ENCODE peak calls at places on chromosomes 6 and 20, in six cellular contexts. N is choroid plexus epithelial cell, B is heart left ventricle, K is endothelial cell, L is RWPE2, V is GM12865. U is an unnamed sample.

GRCh38 chr6:56450882-56451739 is 191.6 kb downstream of the DST start:
- DNase-seq in N (peak), B (peak), K (no peak), L (no peak), V (no peak), U (no peak)

GRCh38 chr20:21183722-21184121 is 57.8 kb downstream of the KIZ start:
- DNase-seq in N (no peak), B (no peak), K (no peak), L (no peak), V (no peak), U (no peak)

GRCh38 chr6:72595812-72596211 is 26.1 kb upstream of the KCNQ5 start:
- DNase-seq in N (no peak), B (no peak), K (no peak), L (no peak), V (peak), U (no peak)

GRCh38 chr6:118722820-118723526 is 71.6 kb upstream of the CEP85L start:
- DNase-seq in N (no peak), B (no peak), K (no peak), L (no peak), V (no peak), U (no peak)

GRCh38 chr6:152952045-152952444 is 30.8 kb downstream of the FBXO5 start:
- DNase-seq in N (peak), B (no peak), K (no peak), L (no peak), V (no peak), U (no peak)

GRCh38 chr6:43499028-43499815 is 10.9 kb downstream of the LRRC73 start:
- DNase-seq in N (peak), B (peak), K (no peak), L (no peak), V (no peak), U (no peak)

GRCh38 chr6:7993952-7994351 is 70.2 kb downstream of the BLOC1S5 start:
- DNase-seq in N (no peak), B (no peak), K (no peak), L (no peak), V (peak), U (no peak)

GRCh38 chr6:163085861-163086562 is 328.5 kb upstream of the QKI start:
- DNase-seq in N (no peak), B (no peak), K (no peak), L (no peak), V (no peak), U (no peak)

GRCh38 chr6:3561745-3562144 is 104.9 kb upstream of the SLC22A23 start:
- DNase-seq in N (peak), B (no peak), K (peak), L (no peak), V (peak), U (no peak)

GRCh38 chr20:9407805-9408421 is 106.5 kb upstream of the LAMP5 start:
- DNase-seq in N (peak), B (peak), K (peak), L (no peak), V (peak), U (peak)

GRCh38 chr20:15584507-15584906 is 988.7 kb downstream of the KIF16B start:
- DNase-seq in N (no peak), B (no peak), K (no peak), L (no peak), V (no peak), U (no peak)

GRCh38 chr6:29748391-29749352 is 25.4 kb downstream of the HLA-F start:
- DNase-seq in N (peak), B (peak), K (peak), L (peak), V (peak), U (peak)

GRCh38 chr6:136753624-136754023 is 38.7 kb downstream of the MAP3K5 start:
- DNase-seq in N (no peak), B (no peak), K (no peak), L (no peak), V (peak), U (no peak)

GRCh38 chr6:113732384-113732966 is 124.7 kb upstream of the MARCKS start:
- DNase-seq in N (peak), B (peak), K (no peak), L (no peak), V (no peak), U (no peak)

GRCh38 chr6:80939936-80940335 is 812.5 kb downstream of the TENT5A start:
- DNase-seq in N (no peak), B (no peak), K (no peak), L (no peak), V (no peak), U (no peak)

GRCh38 chr20:5361176-5361575 is 44.4 kb upstream of the PROKR2 start:
- DNase-seq in N (no peak), B (no peak), K (no peak), L (no peak), V (no peak), U (no peak)

GRCh38 chr6:13614126-13614925 is 809 bp upstream of the NOL7 start:
- DNase-seq in N (peak), B (no peak), K (peak), L (no peak), V (peak), U (no peak)

GRCh38 chr20:1894471-1894950 is 696 bp upstream of the SIRPA start:
- DNase-seq in N (peak), B (peak), K (peak), L (peak), V (peak), U (peak)

GRCh38 chr20:56414842-56415765 is 3.0 kb downstream of the CASS4 start:
- DNase-seq in N (peak), B (peak), K (no peak), L (no peak), V (no peak), U (no peak)

GRCh38 chr6:63643862-63644261 is 8.3 kb downstream of the PHF3 start:
- DNase-seq in N (peak), B (no peak), K (peak), L (no peak), V (peak), U (peak)

GRCh38 chr6:11964729-11965128 is 47.4 kb upstream of the HIVEP1 start:
- DNase-seq in N (peak), B (no peak), K (no peak), L (no peak), V (no peak), U (no peak)

GRCh38 chr6:69835414-69836179 is 30.8 kb upstream of the COL19A1 start:
- DNase-seq in N (peak), B (no peak), K (peak), L (no peak), V (peak), U (peak)

GRCh38 chr6:167094820-167095637 is 27.9 kb upstream of the CCR6 start:
- DNase-seq in N (no peak), B (no peak), K (no peak), L (no peak), V (peak), U (peak)

GRCh38 chr20:34825530-34826362 is at the start of gene NCOA6:
- DNase-seq in N (peak), B (peak), K (peak), L (peak), V (peak), U (peak)

GRCh38 chr20:10557685-10558084 is 116.1 kb downstream of the JAG1 start:
- DNase-seq in N (no peak), B (no peak), K (no peak), L (no peak), V (no peak), U (no peak)

GRCh38 chr6:111406200-111406711 is 76.8 kb downstream of the REV3L start:
- DNase-seq in N (no peak), B (no peak), K (no peak), L (no peak), V (peak), U (peak)

GRCh38 chr20:22686097-22686496 is 101.7 kb upstream of the FOXA2 start:
- DNase-seq in N (peak), B (peak), K (peak), L (no peak), V (peak), U (no peak)

GRCh38 chr6:71345505-71345904 is 56.9 kb downstream of the OGFRL1 start:
- DNase-seq in N (no peak), B (no peak), K (no peak), L (no peak), V (no peak), U (no peak)

GRCh38 chr6:167819640-167820039 is 7.1 kb upstream of the AFDN start:
- DNase-seq in N (no peak), B (no peak), K (no peak), L (no peak), V (no peak), U (no peak)

GRCh38 chr6:38646166-38646565 is 6.4 kb upstream of the BTBD9 start:
- DNase-seq in N (peak), B (no peak), K (no peak), L (no peak), V (no peak), U (no peak)

GRCh38 chr6:7879579-7879978 is 31.0 kb downstream of the TXNDC5 start:
- DNase-seq in N (no peak), B (no peak), K (no peak), L (no peak), V (no peak), U (no peak)

GRCh38 chr6:119459207-119459974 is 109.8 kb upstream of the MAN1A1 start:
- DNase-seq in N (no peak), B (no peak), K (no peak), L (no peak), V (peak), U (no peak)

GRCh38 chr6:135087403-135087802 is 32.8 kb upstream of the HBS1L start:
- DNase-seq in N (no peak), B (no peak), K (peak), L (no peak), V (peak), U (no peak)

GRCh38 chr6:158131926-158132325 is 36.1 kb downstream of the SERAC1 start:
- DNase-seq in N (peak), B (no peak), K (peak), L (no peak), V (peak), U (peak)
- TF ChIP-seq CTCF in N (peak), B (no peak), K (peak), L (peak), V (peak), U (peak)

DNA sequence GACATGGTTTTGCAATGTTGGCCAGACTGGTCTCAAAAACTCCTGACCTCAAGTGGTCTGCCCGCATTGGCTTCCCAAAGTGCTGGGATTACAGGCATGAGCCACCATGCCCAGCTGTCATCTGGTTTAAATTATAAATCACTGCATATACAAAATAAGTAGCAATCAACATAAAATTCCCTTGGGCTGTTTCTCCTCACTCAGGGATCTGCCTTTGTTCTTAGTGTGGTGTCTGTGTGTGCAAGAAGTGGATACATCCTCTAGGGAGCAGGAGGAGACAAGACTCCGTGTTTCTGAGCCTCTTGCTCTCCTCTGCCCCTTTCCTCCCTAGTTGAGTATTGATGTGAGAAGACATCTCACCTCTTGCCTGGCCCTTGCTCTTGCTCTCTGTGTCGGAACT is 65.2 kb upstream of the ADGRF4 start:
- DNase-seq in N (peak), B (no peak), K (no peak), L (no peak), V (no peak), U (no peak)
- TF ChIP-seq CTCF in N (peak), B (no peak), K (no peak), L (peak), V (no peak), U (peak)

GRCh38 chr20:57434390-57434700 is 43.1 kb downstream of the RBM38 start:
- DNase-seq in N (no peak), B (no peak), K (no peak), L (peak), V (peak), U (no peak)
- TF ChIP-seq CTCF in N (no peak), B (no peak), K (no peak), L (no peak), V (peak), U (no peak)

DNA sequence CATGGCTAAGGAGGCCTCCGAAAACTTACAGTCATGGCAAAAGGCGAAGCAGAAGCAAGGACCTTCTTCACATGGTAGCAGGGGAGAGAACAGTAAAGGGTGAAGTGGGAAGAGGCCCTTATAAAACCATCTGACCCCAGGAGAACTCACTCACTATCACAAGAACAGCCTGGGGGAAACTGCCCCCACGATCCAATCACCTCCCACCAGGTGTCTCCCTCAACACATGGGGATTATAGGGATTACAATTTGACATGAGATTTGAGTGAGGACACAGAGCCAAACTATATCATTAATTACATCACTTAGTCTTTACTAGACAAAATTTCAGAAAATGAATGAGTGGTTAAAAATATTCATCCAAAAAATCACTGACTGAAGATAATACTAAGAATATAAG is 453.6 kb downstream of the COL12A1 start:
- DNase-seq in N (no peak), B (no peak), K (peak), L (no peak), V (no peak), U (no peak)
- TF ChIP-seq CTCF in N (peak), B (peak), K (no peak), L (peak), V (no peak), U (no peak)